ENCODE peak calls at places on chromosome 2, in nine cellular contexts. One of them, this sample, is unnamed. For H3K36me3, the result is how much of the 10 kb centered on the place peaks cover.

GRCh38 chr2:25651782-25652455 is 21.5 kb downstream of the DTNB start:
- DNase-seq in stomach: no peak
- DNase-seq in pancreas: no peak
- DNase-seq in adrenal gland: peak
- DNase-seq in upper lobe of right lung: no peak
- DNase-seq in Peyer's patch: no peak
- DNase-seq in thoracic aorta: no peak
- DNase-seq in SJSA1: no peak
- DNase-seq in spleen: no peak
- DNase-seq in this sample: no peak

GRCh38 chr2:24048662-24049484 is 668 bp upstream of the FKBP1B start:
- DNase-seq in stomach: no peak
- DNase-seq in pancreas: no peak
- DNase-seq in adrenal gland: no peak
- DNase-seq in upper lobe of right lung: no peak
- DNase-seq in Peyer's patch: no peak
- DNase-seq in thoracic aorta: no peak
- DNase-seq in SJSA1: no peak
- DNase-seq in spleen: no peak
- DNase-seq in this sample: no peak

GRCh38 chr2:30686000-30686399 is 121.2 kb downstream of the CAPN13 start:
- DNase-seq in stomach: no peak
- DNase-seq in pancreas: no peak
- DNase-seq in adrenal gland: no peak
- DNase-seq in upper lobe of right lung: no peak
- DNase-seq in Peyer's patch: no peak
- DNase-seq in thoracic aorta: no peak
- DNase-seq in SJSA1: no peak
- DNase-seq in spleen: no peak
- DNase-seq in this sample: peak

GRCh38 chr2:100034431-100034830 is 108.0 kb downstream of the AFF3 start:
- DNase-seq in stomach: no peak
- DNase-seq in pancreas: no peak
- DNase-seq in adrenal gland: no peak
- DNase-seq in upper lobe of right lung: no peak
- DNase-seq in Peyer's patch: no peak
- DNase-seq in thoracic aorta: no peak
- DNase-seq in SJSA1: no peak
- DNase-seq in spleen: no peak
- DNase-seq in this sample: no peak

GRCh38 chr2:23359631-23360567 is 25.1 kb upstream of the KLHL29 start:
- DNase-seq in stomach: peak
- DNase-seq in pancreas: no peak
- DNase-seq in adrenal gland: no peak
- DNase-seq in upper lobe of right lung: no peak
- DNase-seq in Peyer's patch: peak
- DNase-seq in thoracic aorta: no peak
- DNase-seq in SJSA1: no peak
- DNase-seq in spleen: no peak
- DNase-seq in this sample: no peak

GRCh38 chr2:50751255-50752069 is 280.5 kb downstream of the NRXN1 start:
- DNase-seq in stomach: no peak
- DNase-seq in pancreas: no peak
- DNase-seq in adrenal gland: no peak
- DNase-seq in upper lobe of right lung: no peak
- DNase-seq in Peyer's patch: no peak
- DNase-seq in thoracic aorta: no peak
- DNase-seq in SJSA1: no peak
- DNase-seq in spleen: no peak
- DNase-seq in this sample: no peak

GRCh38 chr2:9753276-9753600 is 90.0 kb upstream of the TAF1B start:
- DNase-seq in stomach: peak
- DNase-seq in pancreas: no peak
- DNase-seq in adrenal gland: peak
- DNase-seq in upper lobe of right lung: peak
- DNase-seq in Peyer's patch: peak
- DNase-seq in thoracic aorta: peak
- DNase-seq in SJSA1: peak
- DNase-seq in spleen: no peak
- DNase-seq in this sample: no peak

GRCh38 chr2:42138163-42139016 is 30.8 kb upstream of the EML4 start:
- DNase-seq in stomach: peak
- DNase-seq in pancreas: peak
- DNase-seq in adrenal gland: peak
- DNase-seq in upper lobe of right lung: no peak
- DNase-seq in Peyer's patch: no peak
- DNase-seq in thoracic aorta: no peak
- DNase-seq in SJSA1: peak
- DNase-seq in spleen: no peak
- DNase-seq in this sample: no peak

GRCh38 chr2:200863655-200864205 is 728 bp downstream of the CLK1 start:
- DNase-seq in stomach: no peak
- DNase-seq in pancreas: no peak
- DNase-seq in adrenal gland: peak
- DNase-seq in upper lobe of right lung: no peak
- DNase-seq in Peyer's patch: no peak
- DNase-seq in thoracic aorta: no peak
- DNase-seq in SJSA1: no peak
- DNase-seq in spleen: no peak
- DNase-seq in this sample: no peak

GRCh38 chr2:223811757-223812156 is 25.6 kb downstream of the AP1S3 start:
- DNase-seq in stomach: no peak
- DNase-seq in pancreas: no peak
- DNase-seq in adrenal gland: no peak
- DNase-seq in upper lobe of right lung: no peak
- DNase-seq in Peyer's patch: no peak
- DNase-seq in thoracic aorta: no peak
- DNase-seq in SJSA1: no peak
- DNase-seq in spleen: no peak
- DNase-seq in this sample: no peak

GRCh38 chr2:1718339-1719220 is 25.7 kb downstream of the PXDN start:
- DNase-seq in stomach: no peak
- DNase-seq in pancreas: no peak
- DNase-seq in adrenal gland: no peak
- DNase-seq in upper lobe of right lung: no peak
- DNase-seq in Peyer's patch: no peak
- DNase-seq in thoracic aorta: no peak
- DNase-seq in SJSA1: no peak
- DNase-seq in spleen: no peak
- DNase-seq in this sample: peak

GRCh38 chr2:72145658-72146329 is 1.9 kb downstream of the CYP26B1 start:
- DNase-seq in stomach: no peak
- DNase-seq in pancreas: no peak
- DNase-seq in adrenal gland: no peak
- DNase-seq in upper lobe of right lung: peak
- DNase-seq in Peyer's patch: peak
- DNase-seq in thoracic aorta: no peak
- DNase-seq in SJSA1: no peak
- DNase-seq in spleen: peak
- DNase-seq in this sample: peak

GRCh38 chr2:230721712-230722111 is 9.1 kb downstream of the CAB39 start:
- DNase-seq in stomach: no peak
- DNase-seq in pancreas: no peak
- DNase-seq in adrenal gland: no peak
- DNase-seq in upper lobe of right lung: no peak
- DNase-seq in Peyer's patch: peak
- DNase-seq in thoracic aorta: no peak
- DNase-seq in SJSA1: no peak
- DNase-seq in spleen: no peak
- DNase-seq in this sample: no peak

GRCh38 chr2:40129725-40130124 is 322.2 kb downstream of the SLC8A1 start:
- DNase-seq in stomach: no peak
- DNase-seq in pancreas: no peak
- DNase-seq in adrenal gland: no peak
- DNase-seq in upper lobe of right lung: no peak
- DNase-seq in Peyer's patch: no peak
- DNase-seq in thoracic aorta: no peak
- DNase-seq in SJSA1: no peak
- DNase-seq in spleen: no peak
- DNase-seq in this sample: no peak

GRCh38 chr2:15664273-15665066 is 72.8 kb downstream of the DDX1 start:
- DNase-seq in stomach: no peak
- DNase-seq in pancreas: no peak
- DNase-seq in adrenal gland: no peak
- DNase-seq in upper lobe of right lung: no peak
- DNase-seq in Peyer's patch: no peak
- DNase-seq in thoracic aorta: no peak
- DNase-seq in SJSA1: no peak
- DNase-seq in spleen: no peak
- DNase-seq in this sample: no peak

GRCh38 chr2:234444888-234445287 is 52.0 kb downstream of the ARL4C start:
- DNase-seq in stomach: no peak
- DNase-seq in pancreas: no peak
- DNase-seq in adrenal gland: peak
- DNase-seq in upper lobe of right lung: no peak
- DNase-seq in Peyer's patch: peak
- DNase-seq in thoracic aorta: no peak
- DNase-seq in SJSA1: peak
- DNase-seq in spleen: peak
- DNase-seq in this sample: no peak

GRCh38 chr2:176110975-176111663 is 4.0 kb downstream of the HOXD11 start:
- DNase-seq in stomach: no peak
- DNase-seq in pancreas: no peak
- DNase-seq in adrenal gland: peak
- DNase-seq in upper lobe of right lung: no peak
- DNase-seq in Peyer's patch: no peak
- DNase-seq in thoracic aorta: no peak
- DNase-seq in SJSA1: peak
- DNase-seq in spleen: no peak
- DNase-seq in this sample: peak
- H3K4me3 ChIP-seq in stomach: no peak
- H3K4me3 ChIP-seq in pancreas: no peak
- H3K4me3 ChIP-seq in adrenal gland: no peak
- H3K4me3 ChIP-seq in upper lobe of right lung: no peak
- H3K4me3 ChIP-seq in Peyer's patch: no peak
- H3K4me3 ChIP-seq in thoracic aorta: no peak
- H3K4me3 ChIP-seq in SJSA1: no peak
- H3K4me3 ChIP-seq in spleen: no peak
- H3K4me3 ChIP-seq in this sample: no peak

GRCh38 chr2:73859721-73860586 is 31.2 kb downstream of the STAMBP start:
- DNase-seq in stomach: no peak
- DNase-seq in pancreas: no peak
- DNase-seq in adrenal gland: peak
- DNase-seq in upper lobe of right lung: no peak
- DNase-seq in Peyer's patch: no peak
- DNase-seq in thoracic aorta: no peak
- DNase-seq in SJSA1: peak
- DNase-seq in spleen: no peak
- DNase-seq in this sample: no peak
- H3K36me3 ChIP-seq in stomach: half or more
- H3K36me3 ChIP-seq in pancreas: under half
- H3K36me3 ChIP-seq in adrenal gland: half or more
- H3K36me3 ChIP-seq in upper lobe of right lung: half or more
- H3K36me3 ChIP-seq in Peyer's patch: half or more
- H3K36me3 ChIP-seq in thoracic aorta: half or more
- H3K36me3 ChIP-seq in SJSA1: half or more
- H3K36me3 ChIP-seq in spleen: half or more
- H3K36me3 ChIP-seq in this sample: under half

DNA sequence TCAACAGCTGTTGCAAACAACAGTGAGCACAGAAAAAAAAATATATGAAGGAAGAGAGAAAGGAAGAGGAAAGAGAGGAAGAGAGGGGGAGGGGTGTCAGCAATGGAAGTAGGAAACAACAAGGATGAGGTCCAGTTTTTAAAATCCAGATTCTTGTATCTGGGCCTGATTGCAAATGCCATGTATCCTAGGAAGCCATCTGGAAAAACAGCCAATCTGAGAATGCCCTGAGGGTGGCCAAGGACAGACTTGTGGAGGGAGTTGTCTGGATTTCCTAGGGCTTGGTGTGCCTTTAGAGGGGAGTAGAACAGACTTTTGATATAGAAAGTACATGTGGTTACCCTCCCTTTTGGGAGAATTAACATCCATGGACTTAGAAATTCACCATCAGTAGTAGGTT is 47.1 kb downstream of the PRKCE start:
- DNase-seq in stomach: no peak
- DNase-seq in pancreas: no peak
- DNase-seq in adrenal gland: no peak
- DNase-seq in upper lobe of right lung: no peak
- DNase-seq in Peyer's patch: no peak
- DNase-seq in thoracic aorta: no peak
- DNase-seq in SJSA1: no peak
- DNase-seq in spleen: no peak
- DNase-seq in this sample: no peak
- H3K4me3 ChIP-seq in stomach: no peak
- H3K4me3 ChIP-seq in pancreas: no peak
- H3K4me3 ChIP-seq in adrenal gland: no peak
- H3K4me3 ChIP-seq in upper lobe of right lung: no peak
- H3K4me3 ChIP-seq in Peyer's patch: no peak
- H3K4me3 ChIP-seq in thoracic aorta: no peak
- H3K4me3 ChIP-seq in SJSA1: no peak
- H3K4me3 ChIP-seq in spleen: no peak
- H3K4me3 ChIP-seq in this sample: no peak

GRCh38 chr2:47803363-47803762 is 20.4 kb downstream of the MSH6 start:
- DNase-seq in stomach: no peak
- DNase-seq in pancreas: no peak
- DNase-seq in adrenal gland: no peak
- DNase-seq in upper lobe of right lung: no peak
- DNase-seq in Peyer's patch: no peak
- DNase-seq in thoracic aorta: no peak
- DNase-seq in SJSA1: no peak
- DNase-seq in spleen: no peak
- DNase-seq in this sample: no peak

GRCh38 chr2:47803770-47804169 is 20.8 kb downstream of the MSH6 start:
- DNase-seq in stomach: no peak
- DNase-seq in pancreas: no peak
- DNase-seq in adrenal gland: no peak
- DNase-seq in upper lobe of right lung: no peak
- DNase-seq in Peyer's patch: no peak
- DNase-seq in thoracic aorta: no peak
- DNase-seq in SJSA1: no peak
- DNase-seq in spleen: no peak
- DNase-seq in this sample: no peak

GRCh38 chr2:47798628-47799027 is 15.7 kb downstream of the MSH6 start:
- DNase-seq in stomach: no peak
- DNase-seq in pancreas: no peak
- DNase-seq in adrenal gland: no peak
- DNase-seq in upper lobe of right lung: no peak
- DNase-seq in Peyer's patch: no peak
- DNase-seq in thoracic aorta: no peak
- DNase-seq in SJSA1: no peak
- DNase-seq in spleen: no peak
- DNase-seq in this sample: no peak

GRCh38 chr2:47799210-47799609 is 16.3 kb downstream of the MSH6 start:
- DNase-seq in stomach: no peak
- DNase-seq in pancreas: no peak
- DNase-seq in adrenal gland: no peak
- DNase-seq in upper lobe of right lung: no peak
- DNase-seq in Peyer's patch: no peak
- DNase-seq in thoracic aorta: no peak
- DNase-seq in SJSA1: no peak
- DNase-seq in spleen: no peak
- DNase-seq in this sample: no peak

DNA sequence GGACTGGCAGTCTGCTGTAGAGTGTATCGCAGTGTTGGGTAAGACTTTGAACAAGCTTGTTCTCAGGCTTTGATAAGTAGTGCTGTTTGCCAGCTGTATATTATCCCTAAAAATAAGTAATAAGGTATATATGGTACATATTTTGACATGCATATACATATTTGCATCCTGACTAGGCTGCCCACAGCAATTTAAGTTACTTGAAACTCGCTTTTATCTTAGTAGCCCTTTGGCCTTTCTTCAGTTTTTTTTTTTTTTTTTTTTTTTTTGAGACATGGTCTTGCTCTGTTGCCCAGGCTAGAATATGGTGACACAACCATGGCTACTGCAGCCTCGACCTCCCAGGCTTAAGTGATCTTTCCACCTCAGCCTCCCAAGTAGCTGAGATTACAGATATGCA is 18.2 kb downstream of the MSH6 start:
- DNase-seq in stomach: no peak
- DNase-seq in pancreas: no peak
- DNase-seq in adrenal gland: no peak
- DNase-seq in upper lobe of right lung: no peak
- DNase-seq in Peyer's patch: no peak
- DNase-seq in thoracic aorta: no peak
- DNase-seq in SJSA1: no peak
- DNase-seq in spleen: no peak
- DNase-seq in this sample: no peak
- H3K36me3 ChIP-seq in stomach: half or more
- H3K36me3 ChIP-seq in pancreas: half or more
- H3K36me3 ChIP-seq in adrenal gland: half or more
- H3K36me3 ChIP-seq in upper lobe of right lung: half or more
- H3K36me3 ChIP-seq in Peyer's patch: half or more
- H3K36me3 ChIP-seq in thoracic aorta: half or more
- H3K36me3 ChIP-seq in SJSA1: half or more
- H3K36me3 ChIP-seq in spleen: half or more
- H3K36me3 ChIP-seq in this sample: half or more